ENCODE peak calls at places on chromosomes 1 and 21, in six cellular contexts. One of them, this sample, is unnamed.

GRCh38 chr1:198663996-198664789 is 25.4 kb downstream of the PTPRC start:
- DNase-seq in epithelial cell of esophagus: no peak
- DNase-seq in uterus: no peak
- DNase-seq in tibial artery: no peak
- DNase-seq in A549: no peak
- DNase-seq in progenitor cell of endocrine pancreas: no peak
- DNase-seq in this sample: no peak

GRCh38 chr1:78045850-78046778 is at the start of gene GIPC2:
- DNase-seq in epithelial cell of esophagus: peak; percentile 42
- DNase-seq in uterus: peak; percentile 25
- DNase-seq in tibial artery: peak; percentile 65
- DNase-seq in A549: no peak
- DNase-seq in progenitor cell of endocrine pancreas: peak; percentile 42
- DNase-seq in this sample: peak; percentile 30

GRCh38 chr1:230317823-230318819 is 108.0 kb downstream of the PGBD5 start:
- DNase-seq in epithelial cell of esophagus: peak; percentile 58
- DNase-seq in uterus: no peak
- DNase-seq in tibial artery: no peak
- DNase-seq in A549: no peak
- DNase-seq in progenitor cell of endocrine pancreas: no peak
- DNase-seq in this sample: no peak

GRCh38 chr1:244445320-244446181 is 6.2 kb downstream of the ADSS2 start:
- DNase-seq in epithelial cell of esophagus: no peak
- DNase-seq in uterus: no peak
- DNase-seq in tibial artery: no peak
- DNase-seq in A549: no peak
- DNase-seq in progenitor cell of endocrine pancreas: no peak
- DNase-seq in this sample: no peak

GRCh38 chr1:175195798-175196197 is 3.2 kb upstream of the KIAA0040 start:
- DNase-seq in epithelial cell of esophagus: peak; percentile 85
- DNase-seq in uterus: no peak
- DNase-seq in tibial artery: no peak
- DNase-seq in A549: no peak
- DNase-seq in progenitor cell of endocrine pancreas: no peak
- DNase-seq in this sample: no peak

GRCh38 chr1:14599787-14600186 is 1.3 kb downstream of the KAZN start:
- DNase-seq in epithelial cell of esophagus: no peak
- DNase-seq in uterus: no peak
- DNase-seq in tibial artery: no peak
- DNase-seq in A549: no peak
- DNase-seq in progenitor cell of endocrine pancreas: no peak
- DNase-seq in this sample: peak; percentile 58

GRCh38 chr1:15833842-15834405 is 13.6 kb upstream of the SPEN start:
- DNase-seq in epithelial cell of esophagus: no peak
- DNase-seq in uterus: no peak
- DNase-seq in tibial artery: no peak
- DNase-seq in A549: no peak
- DNase-seq in progenitor cell of endocrine pancreas: no peak
- DNase-seq in this sample: no peak

GRCh38 chr1:116508984-116509980 is 61.5 kb downstream of the CD58 start:
- DNase-seq in epithelial cell of esophagus: peak; percentile 86
- DNase-seq in uterus: no peak
- DNase-seq in tibial artery: no peak
- DNase-seq in A549: peak; percentile 19
- DNase-seq in progenitor cell of endocrine pancreas: no peak
- DNase-seq in this sample: peak; percentile 42

GRCh38 chr1:2801535-2802291 is at the start of gene TTC34:
- DNase-seq in epithelial cell of esophagus: no peak
- DNase-seq in uterus: no peak
- DNase-seq in tibial artery: no peak
- DNase-seq in A549: peak; percentile 63
- DNase-seq in progenitor cell of endocrine pancreas: no peak
- DNase-seq in this sample: peak; percentile 50

GRCh38 chr1:167103236-167103894 is 9.5 kb downstream of the STYXL2 start:
- DNase-seq in epithelial cell of esophagus: peak; percentile 68
- DNase-seq in uterus: no peak
- DNase-seq in tibial artery: no peak
- DNase-seq in A549: no peak
- DNase-seq in progenitor cell of endocrine pancreas: no peak
- DNase-seq in this sample: no peak

GRCh38 chr1:2119886-2120285 is 69.7 kb downstream of the PRKCZ start:
- DNase-seq in epithelial cell of esophagus: no peak
- DNase-seq in uterus: no peak
- DNase-seq in tibial artery: no peak
- DNase-seq in A549: no peak
- DNase-seq in progenitor cell of endocrine pancreas: no peak
- DNase-seq in this sample: no peak

GRCh38 chr1:26696191-26696644 is 403 bp downstream of the ARID1A start:
- DNase-seq in epithelial cell of esophagus: no peak
- DNase-seq in uterus: peak; percentile 43
- DNase-seq in tibial artery: no peak
- DNase-seq in A549: no peak
- DNase-seq in progenitor cell of endocrine pancreas: no peak
- DNase-seq in this sample: no peak

GRCh38 chr1:31483012-31483946 is 70.3 kb downstream of the SERINC2 start:
- DNase-seq in epithelial cell of esophagus: peak; percentile 98
- DNase-seq in uterus: no peak
- DNase-seq in tibial artery: no peak
- DNase-seq in A549: no peak
- DNase-seq in progenitor cell of endocrine pancreas: no peak
- DNase-seq in this sample: peak; percentile 59

GRCh38 chr1:6148497-6149241 is 31.5 kb downstream of the CHD5 start:
- DNase-seq in epithelial cell of esophagus: peak; percentile 85
- DNase-seq in uterus: no peak
- DNase-seq in tibial artery: no peak
- DNase-seq in A549: peak; percentile 54
- DNase-seq in progenitor cell of endocrine pancreas: peak; percentile 53
- DNase-seq in this sample: peak; percentile 90

GRCh38 chr1:10663668-10664035 is 132.8 kb downstream of the CASZ1 start:
- DNase-seq in epithelial cell of esophagus: peak; percentile 22
- DNase-seq in uterus: peak; percentile 52
- DNase-seq in tibial artery: peak; percentile 93
- DNase-seq in A549: no peak
- DNase-seq in progenitor cell of endocrine pancreas: no peak
- DNase-seq in this sample: no peak

GRCh38 chr21:33024278-33025103 is 1.2 kb upstream of the OLIG2 start:
- DNase-seq in epithelial cell of esophagus: no peak
- DNase-seq in uterus: no peak
- DNase-seq in tibial artery: no peak
- DNase-seq in A549: no peak
- DNase-seq in progenitor cell of endocrine pancreas: no peak
- DNase-seq in this sample: peak; percentile 21

GRCh38 chr21:29677326-29677725 is 262.5 kb downstream of the GRIK1 start:
- DNase-seq in epithelial cell of esophagus: no peak
- DNase-seq in uterus: no peak
- DNase-seq in tibial artery: no peak
- DNase-seq in A549: no peak
- DNase-seq in progenitor cell of endocrine pancreas: no peak
- DNase-seq in this sample: no peak

GRCh38 chr1:212132040-212132439 is 96.5 kb downstream of the DTL start:
- DNase-seq in epithelial cell of esophagus: peak; percentile 53
- DNase-seq in uterus: no peak
- DNase-seq in tibial artery: no peak
- DNase-seq in A549: no peak
- DNase-seq in progenitor cell of endocrine pancreas: no peak
- DNase-seq in this sample: no peak

GRCh38 chr1:206734499-206735142 is 36.0 kb upstream of the IL19 start:
- DNase-seq in epithelial cell of esophagus: peak; percentile 49
- DNase-seq in uterus: peak; percentile 46
- DNase-seq in tibial artery: no peak
- DNase-seq in A549: peak; percentile 78
- DNase-seq in progenitor cell of endocrine pancreas: peak; percentile 58
- DNase-seq in this sample: peak; percentile 73

GRCh38 chr1:226870026-226870322 is 442 bp upstream of the PSEN2 start:
- DNase-seq in epithelial cell of esophagus: no peak
- DNase-seq in uterus: no peak
- DNase-seq in tibial artery: no peak
- DNase-seq in A549: peak; percentile 40
- DNase-seq in progenitor cell of endocrine pancreas: no peak
- DNase-seq in this sample: no peak

GRCh38 chr1:175176246-175176645 is 16.3 kb downstream of the KIAA0040 start:
- DNase-seq in epithelial cell of esophagus: no peak
- DNase-seq in uterus: no peak
- DNase-seq in tibial artery: no peak
- DNase-seq in A549: no peak
- DNase-seq in progenitor cell of endocrine pancreas: no peak
- DNase-seq in this sample: no peak

GRCh38 chr1:201405484-201405831 is 6.3 kb upstream of the LAD1 start:
- DNase-seq in epithelial cell of esophagus: no peak
- DNase-seq in uterus: no peak
- DNase-seq in tibial artery: no peak
- DNase-seq in A549: peak; percentile 62
- DNase-seq in progenitor cell of endocrine pancreas: peak; percentile 25
- DNase-seq in this sample: peak; percentile 57

GRCh38 chr1:53949023-53949611 is 3.0 kb downstream of the LRRC42 start:
- DNase-seq in epithelial cell of esophagus: peak; percentile 50
- DNase-seq in uterus: no peak
- DNase-seq in tibial artery: no peak
- DNase-seq in A549: peak; percentile 27
- DNase-seq in progenitor cell of endocrine pancreas: no peak
- DNase-seq in this sample: peak; percentile 36
- TF ChIP-seq CTCF in epithelial cell of esophagus: peak; percentile 48
- TF ChIP-seq CTCF in uterus: peak; percentile 57
- TF ChIP-seq CTCF in tibial artery: peak; percentile 52
- TF ChIP-seq CTCF in A549: peak; percentile 46
- TF ChIP-seq CTCF in progenitor cell of endocrine pancreas: peak; percentile 73
- TF ChIP-seq CTCF in this sample: peak; percentile 48

DNA sequence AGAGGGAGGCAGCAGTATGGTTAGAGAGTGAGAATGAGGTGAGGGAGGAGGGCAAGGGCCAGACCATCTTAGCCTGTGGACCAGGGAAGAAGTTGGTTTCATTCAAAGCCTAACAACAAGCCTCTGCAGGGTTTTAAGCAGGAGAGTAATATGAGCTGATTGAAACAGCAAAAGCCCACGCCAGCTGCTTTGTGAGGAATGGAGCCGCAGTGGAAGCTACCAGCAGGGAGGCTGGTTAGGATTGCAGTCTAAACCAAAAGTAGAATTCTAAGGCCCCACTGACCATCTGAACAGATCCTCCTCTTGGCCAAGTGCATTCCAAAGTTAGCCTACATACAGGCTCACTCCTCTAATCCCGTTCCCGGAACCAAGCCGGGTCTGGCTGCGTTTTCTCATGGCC is 44.8 kb downstream of the OLFML3 start:
- DNase-seq in epithelial cell of esophagus: no peak
- DNase-seq in uterus: no peak
- DNase-seq in tibial artery: no peak
- DNase-seq in A549: no peak
- DNase-seq in progenitor cell of endocrine pancreas: no peak
- DNase-seq in this sample: no peak
- TF ChIP-seq CTCF in epithelial cell of esophagus: no peak
- TF ChIP-seq CTCF in uterus: no peak
- TF ChIP-seq CTCF in tibial artery: no peak
- TF ChIP-seq CTCF in A549: no peak
- TF ChIP-seq CTCF in progenitor cell of endocrine pancreas: no peak
- TF ChIP-seq CTCF in this sample: no peak

GRCh38 chr1:94925561-94926364 is 1.1 kb downstream of the CNN3 start:
- DNase-seq in epithelial cell of esophagus: peak; percentile 63
- DNase-seq in uterus: peak; percentile 79
- DNase-seq in tibial artery: peak; percentile 84
- DNase-seq in A549: peak; percentile 33
- DNase-seq in progenitor cell of endocrine pancreas: peak; percentile 81
- DNase-seq in this sample: peak; percentile 30

GRCh38 chr1:94927405-94928175 is 680 bp upstream of the CNN3 start:
- DNase-seq in epithelial cell of esophagus: no peak
- DNase-seq in uterus: no peak
- DNase-seq in tibial artery: no peak
- DNase-seq in A549: no peak
- DNase-seq in progenitor cell of endocrine pancreas: no peak
- DNase-seq in this sample: no peak

GRCh38 chr1:94926365-94926914 is 470 bp downstream of the CNN3 start:
- DNase-seq in epithelial cell of esophagus: peak; percentile 39
- DNase-seq in uterus: peak; percentile 74
- DNase-seq in tibial artery: peak; percentile 78
- DNase-seq in A549: peak; percentile 47
- DNase-seq in progenitor cell of endocrine pancreas: peak; percentile 55
- DNase-seq in this sample: peak; percentile 51

GRCh38 chr1:94928293-94928939 is 1.5 kb upstream of the CNN3 start:
- DNase-seq in epithelial cell of esophagus: no peak
- DNase-seq in uterus: no peak
- DNase-seq in tibial artery: no peak
- DNase-seq in A549: no peak
- DNase-seq in progenitor cell of endocrine pancreas: no peak
- DNase-seq in this sample: no peak

DNA sequence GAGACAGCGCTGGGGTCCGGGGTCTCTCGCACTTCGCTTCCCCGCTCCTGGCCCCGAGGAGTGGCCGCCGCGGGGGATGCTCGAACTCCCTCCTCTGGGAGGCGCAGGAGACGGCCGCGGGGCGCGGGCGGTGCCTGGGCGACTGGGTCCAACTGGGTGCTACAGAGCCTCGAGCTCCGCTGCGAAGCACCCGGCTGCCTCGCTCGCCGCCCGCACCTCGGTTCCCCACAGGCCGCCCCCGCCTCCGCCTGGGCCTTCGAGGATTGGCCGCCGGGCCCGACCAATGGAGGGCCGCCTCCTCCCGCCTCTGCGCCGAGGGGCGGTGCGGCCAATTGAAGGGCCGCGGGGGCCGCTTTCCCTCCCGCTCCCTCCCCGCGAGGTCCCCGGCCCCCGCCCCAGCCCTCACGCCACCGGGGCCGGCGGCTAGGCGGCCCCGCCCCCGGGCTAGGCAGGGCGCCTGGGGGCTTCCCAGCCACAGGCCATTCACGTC is at the start of gene CNN3:
- DNase-seq in epithelial cell of esophagus: peak; percentile 89
- DNase-seq in uterus: peak; percentile 95
- DNase-seq in tibial artery: peak; percentile 97
- DNase-seq in A549: peak; percentile 76
- DNase-seq in progenitor cell of endocrine pancreas: peak; percentile 93
- DNase-seq in this sample: peak; percentile 86
- TF ChIP-seq CTCF in epithelial cell of esophagus: no peak
- TF ChIP-seq CTCF in uterus: peak; percentile 47
- TF ChIP-seq CTCF in tibial artery: no peak
- TF ChIP-seq CTCF in A549: no peak
- TF ChIP-seq CTCF in progenitor cell of endocrine pancreas: no peak
- TF ChIP-seq CTCF in this sample: no peak

DNA sequence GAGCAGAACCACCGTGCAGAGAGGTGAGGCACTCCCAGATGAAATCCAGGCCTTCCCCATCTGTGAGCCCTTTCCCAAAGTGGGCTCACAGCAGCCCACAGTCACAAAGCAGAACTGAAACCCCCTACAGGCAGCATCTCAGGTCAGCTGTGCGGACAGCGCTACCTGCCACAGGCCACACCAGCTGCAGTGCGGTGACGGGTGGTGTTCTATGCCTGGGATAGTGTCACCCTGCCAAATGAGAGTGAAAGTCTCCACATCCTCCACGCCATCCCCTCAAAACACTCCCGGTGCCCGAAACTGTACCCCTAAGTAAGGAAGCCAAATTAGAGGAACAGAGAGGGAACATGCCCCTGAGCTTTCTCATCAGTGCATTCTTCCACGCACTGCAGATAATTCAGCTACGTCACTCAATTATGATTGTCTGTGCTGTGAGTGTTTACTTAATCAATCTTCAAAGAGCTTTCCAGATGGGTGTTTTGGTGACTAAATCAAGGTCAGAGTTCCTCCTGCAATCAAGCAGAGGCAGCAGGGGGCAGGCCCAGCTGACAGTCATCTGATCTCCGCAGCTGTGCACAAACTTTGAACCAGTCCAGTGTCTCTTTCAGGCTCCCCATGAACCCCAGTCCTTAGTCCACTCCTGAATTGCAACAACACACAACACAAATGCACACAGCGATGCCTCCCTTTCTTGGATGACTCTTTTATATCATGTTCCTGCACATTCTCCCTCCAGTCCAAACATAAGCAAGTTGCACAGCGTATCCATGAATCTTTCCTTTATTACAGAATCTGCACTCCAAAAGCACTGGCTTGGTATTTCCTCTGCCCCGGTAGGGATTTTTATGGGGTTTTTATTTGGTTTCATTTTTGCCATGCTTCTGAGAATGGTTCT is 150.0 kb downstream of the TOMM20 start:
- DNase-seq in epithelial cell of esophagus: peak; percentile 77
- DNase-seq in uterus: peak; percentile 58
- DNase-seq in tibial artery: peak; percentile 74
- DNase-seq in A549: no peak
- DNase-seq in progenitor cell of endocrine pancreas: no peak
- DNase-seq in this sample: peak; percentile 64
- TF ChIP-seq CTCF in epithelial cell of esophagus: no peak
- TF ChIP-seq CTCF in uterus: no peak
- TF ChIP-seq CTCF in tibial artery: no peak
- TF ChIP-seq CTCF in A549: no peak
- TF ChIP-seq CTCF in progenitor cell of endocrine pancreas: no peak
- TF ChIP-seq CTCF in this sample: no peak

This sample was measured in GM10248.